ENCODE peak calls at places on chromosomes 7 and 10, in five cellular contexts. N, O, Q, H and C are unnamed samples.

GRCh38 chr7:17408245-17408903 is 109.9 kb downstream of the AHR start:
- DNase-seq in H (no peak), O (peak), Q (peak), N (peak), C (peak)

GRCh38 chr7:138665249-138665648 is 35.9 kb downstream of the SVOPL start:
- DNase-seq in O (no peak), N (no peak), Q (no peak), H (no peak), C (no peak)

GRCh38 chr7:72032934-72033333 is 379.2 kb downstream of the CALN1 start:
- DNase-seq in H (no peak), O (no peak), N (no peak), Q (no peak), C (no peak)

GRCh38 chr10:15266117-15266516 is 97.6 kb upstream of the NMT2 start:
- DNase-seq in H (no peak), O (no peak), N (no peak), Q (no peak), C (no peak)

GRCh38 chr7:1425292-1426136 is 33.8 kb downstream of the MICALL2 start:
- DNase-seq in Q (peak), O (no peak), N (no peak), H (peak), C (no peak)

GRCh38 chr7:113086431-113086888 is at the start of gene GPR85:
- DNase-seq in O (no peak), Q (peak), N (peak), H (peak), C (no peak)

GRCh38 chr7:50220280-50220679 is 84.2 kb upstream of the IKZF1 start:
- DNase-seq in O (no peak), H (no peak), Q (no peak), N (no peak), C (no peak)

GRCh38 chr7:114931656-114932011 is 9.7 kb downstream of the MDFIC start:
- DNase-seq in N (no peak), H (no peak), Q (no peak), O (no peak), C (no peak)

GRCh38 chr10:86773486-86773885 is 17.1 kb downstream of the BMPR1A start:
- DNase-seq in N (no peak), Q (no peak), O (no peak), H (no peak), C (no peak)

GRCh38 chr10:73865107-73865458 is 9.3 kb downstream of the CAMK2G start:
- DNase-seq in N (no peak), Q (no peak), H (no peak), O (no peak), C (no peak)